ENCODE peak calls at places on chromosomes 12 and 14, in seven cellular contexts. O, A, J, Q, G, R and K are unnamed samples.

GRCh38 chr12:1907652-1908611 is 10.5 kb downstream of the CACNA2D4 start:
- DNase-seq in O (peak; percentile 9), A (no peak), J (peak; percentile 49), Q (peak; percentile 25), G (no peak), R (no peak), K (peak; percentile 32)

GRCh38 chr12:116319851-116320621 is 42.5 kb upstream of the MED13L start:
- DNase-seq in O (peak; percentile 81), A (no peak), J (peak; percentile 53), Q (peak; percentile 88), G (peak; percentile 71), R (peak; percentile 70), K (no peak)

GRCh38 chr14:49863483-49864262 is 11.1 kb upstream of the NEMF start:
- DNase-seq in O (no peak), A (no peak), J (no peak), Q (no peak), G (no peak), R (no peak), K (no peak)

GRCh38 chr14:23639048-23639890 is 3.1 kb downstream of the DHRS2 start:
- DNase-seq in O (no peak), A (no peak), J (no peak), Q (no peak), G (no peak), R (no peak), K (no peak)

GRCh38 chr12:71392521-71393145 is 47.0 kb upstream of the LGR5 start:
- DNase-seq in O (no peak), A (no peak), J (no peak), Q (peak; percentile 84), G (no peak), R (peak; percentile 33), K (peak; percentile 87)

GRCh38 chr12:60832300-60832699 is 1236.5 kb downstream of the SLC16A7 start:
- DNase-seq in O (no peak), A (no peak), J (no peak), Q (no peak), G (no peak), R (no peak), K (no peak)

GRCh38 chr12:56530390-56531055 is 8.9 kb downstream of the RBMS2 start:
- DNase-seq in O (no peak), A (no peak), J (no peak), Q (no peak), G (no peak), R (no peak), K (no peak)

GRCh38 chr14:92987148-92987570 is 64.2 kb downstream of the CHGA start:
- DNase-seq in O (no peak), A (peak; percentile 55), J (no peak), Q (no peak), G (no peak), R (no peak), K (no peak)

GRCh38 chr12:54980341-54980740 is 4.2 kb downstream of the TESPA1 start:
- DNase-seq in O (no peak), A (no peak), J (no peak), Q (no peak), G (no peak), R (no peak), K (no peak)

GRCh38 chr14:52080817-52081755 is 12.2 kb upstream of the NID2 start:
- DNase-seq in O (peak; percentile 25), A (no peak), J (no peak), Q (peak; percentile 96), G (no peak), R (no peak), K (no peak)

GRCh38 chr12:118055144-118055557 is 5.8 kb downstream of the WSB2 start:
- DNase-seq in O (no peak), A (peak; percentile 80), J (peak; percentile 54), Q (peak; percentile 78), G (no peak), R (no peak), K (peak; percentile 81)

GRCh38 chr12:115916910-115917668 is 360.4 kb downstream of the MED13L start:
- DNase-seq in O (peak; percentile 56), A (peak; percentile 91), J (peak; percentile 82), Q (peak; percentile 83), G (peak; percentile 54), R (peak; percentile 74), K (peak; percentile 27)

GRCh38 chr12:41055875-41056577 is 132.1 kb upstream of the PDZRN4 start:
- DNase-seq in O (no peak), A (no peak), J (no peak), Q (peak; percentile 15), G (no peak), R (no peak), K (no peak)

GRCh38 chr14:54920052-54920451 is 17.4 kb upstream of the GCH1 start:
- DNase-seq in O (no peak), A (no peak), J (no peak), Q (no peak), G (no peak), R (no peak), K (no peak)

GRCh38 chr12:12890815-12891645 is at the start of gene GPRC5A:
- DNase-seq in O (peak; percentile 94), A (peak; percentile 79), J (peak; percentile 92), Q (peak; percentile 97), G (peak; percentile 83), R (peak; percentile 81), K (peak; percentile 43)

GRCh38 chr14:64947710-64948611 is 5.4 kb upstream of the GPX2 start:
- DNase-seq in O (no peak), A (peak; percentile 51), J (no peak), Q (no peak), G (peak; percentile 66), R (no peak), K (no peak)

DNA sequence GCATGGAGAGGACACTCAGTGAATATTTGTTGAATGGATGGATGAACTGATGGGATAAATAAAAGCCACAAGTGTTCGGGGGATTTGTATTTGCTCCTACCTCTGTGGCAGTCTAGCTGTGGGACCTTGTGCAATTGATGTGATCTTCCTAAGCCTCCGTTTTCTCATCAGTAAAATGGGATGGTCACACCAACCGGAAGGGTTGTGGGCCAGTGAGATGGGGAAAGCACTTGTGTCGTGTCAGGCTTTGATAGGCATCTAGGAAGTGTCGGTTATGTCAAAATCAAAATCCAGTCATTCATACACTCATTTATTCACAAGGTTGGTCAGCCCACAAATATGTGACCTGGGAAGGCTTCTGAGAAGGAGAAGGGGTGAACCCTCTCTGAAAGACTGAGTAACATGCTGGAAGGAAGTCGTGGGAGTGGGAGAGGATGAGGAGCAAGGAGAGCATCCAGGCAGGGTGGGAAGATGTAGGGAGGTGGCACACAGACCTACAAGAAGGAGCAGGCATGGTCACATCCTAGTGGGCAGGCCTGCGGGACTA is 7.8 kb upstream of the SERPINA9 start:
- DNase-seq in O (no peak), A (no peak), J (no peak), Q (no peak), G (no peak), R (no peak), K (no peak)
- H3K27ac ChIP-seq in O (no peak overlapping the region), A (no peak overlapping the region), J (no peak overlapping the region), Q (no peak overlapping the region), G (no peak overlapping the region), R (no peak overlapping the region), K (no peak overlapping the region)

GRCh38 chr12:11576104-11576503 is 73.4 kb upstream of the ETV6 start:
- DNase-seq in O (no peak), A (no peak), J (no peak), Q (peak; percentile 51), G (no peak), R (no peak), K (peak; percentile 35)

GRCh38 chr12:11580125-11580751 is 69.2 kb upstream of the ETV6 start:
- DNase-seq in O (peak; percentile 28), A (no peak), J (no peak), Q (peak; percentile 96), G (no peak), R (peak; percentile 73), K (peak; percentile 89)

GRCh38 chr12:11581179-11581755 is 68.2 kb upstream of the ETV6 start:
- DNase-seq in O (peak; percentile 43), A (no peak), J (peak; percentile 75), Q (peak; percentile 75), G (peak; percentile 60), R (peak; percentile 75), K (peak; percentile 90)

GRCh38 chr12:11578461-11578993 is 70.9 kb upstream of the ETV6 start:
- DNase-seq in O (no peak), A (no peak), J (no peak), Q (no peak), G (no peak), R (no peak), K (no peak)

DNA sequence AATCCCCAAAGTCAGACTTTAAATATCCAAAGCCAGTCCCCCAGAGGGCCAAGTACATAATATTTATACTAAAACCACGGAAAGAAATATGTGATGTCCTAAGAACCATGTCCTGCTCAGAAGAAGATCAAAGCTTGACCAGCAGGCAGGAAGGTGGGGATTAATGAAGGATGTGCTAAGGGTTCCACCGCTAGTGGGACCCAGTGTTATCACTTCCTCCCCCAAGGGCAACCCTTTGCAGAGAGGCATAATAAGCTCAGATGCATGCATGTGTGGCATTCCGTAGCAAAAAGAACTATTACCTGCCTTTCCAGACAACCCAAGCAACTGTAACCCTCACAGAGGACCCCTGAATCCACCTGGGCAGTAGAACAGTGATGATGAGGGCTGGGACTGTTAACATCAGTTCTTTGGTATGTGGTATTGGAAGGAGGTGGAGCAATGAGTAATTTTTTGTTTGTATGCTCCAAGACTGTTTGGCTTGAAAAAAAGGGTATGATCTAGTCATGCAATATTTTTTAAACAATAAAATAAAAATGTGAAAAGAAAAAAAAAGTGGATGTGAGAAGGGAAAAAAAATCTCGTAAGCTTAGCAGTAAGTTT is 71.7 kb upstream of the ETV6 start:
- DNase-seq in O (no peak), A (no peak), J (no peak), Q (peak; percentile 64), G (no peak), R (no peak), K (no peak)
- TF ChIP-seq CTCF in O (no peak), A (no peak), J (no peak), Q (no peak), G (no peak), R (no peak), K (no peak)

GRCh38 chr12:113374823-113375428 is 16.5 kb downstream of the PLBD2 start:
- DNase-seq in O (no peak), A (no peak), J (no peak), Q (no peak), G (no peak), R (no peak), K (no peak)
- H3K27ac ChIP-seq in O (no peak overlapping the region), A (no peak overlapping the region), J (no peak overlapping the region), Q (no peak overlapping the region), G (no peak overlapping the region), R (no peak overlapping the region), K (no peak overlapping the region)

DNA sequence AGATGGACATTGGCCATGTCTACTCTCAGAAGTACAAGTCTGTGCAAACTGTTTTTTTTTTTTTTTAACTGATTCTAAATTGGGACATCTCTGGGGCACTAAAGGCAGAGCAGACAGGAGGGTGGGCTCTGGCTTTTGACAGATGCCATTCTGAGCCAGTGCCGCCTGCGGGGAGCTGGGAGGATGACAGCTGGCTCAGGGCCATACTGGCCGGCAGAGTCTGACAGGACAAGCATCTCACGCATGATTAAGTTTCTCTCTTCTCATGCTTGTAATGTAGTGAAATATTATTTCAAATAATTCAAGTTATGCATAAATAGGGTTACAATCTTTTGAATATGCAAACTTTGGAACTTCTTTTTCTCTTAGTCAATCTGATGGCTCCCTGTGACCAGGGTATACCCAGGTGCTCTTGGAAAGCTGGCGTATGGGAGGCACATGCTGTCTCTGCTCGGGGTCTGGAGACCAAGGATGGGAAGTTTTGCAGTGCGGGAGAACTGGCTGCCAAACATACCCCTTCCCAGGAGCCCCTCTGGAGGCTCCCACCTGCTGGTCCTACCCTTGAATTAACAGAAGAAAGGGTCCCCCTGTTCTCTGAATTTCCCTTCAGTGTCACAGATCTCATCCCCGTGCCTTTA is 7.6 kb downstream of the CDCA4 start:
- DNase-seq in O (no peak), A (peak; percentile 35), J (no peak), Q (no peak), G (peak; percentile 58), R (no peak), K (peak; percentile 51)
- TF ChIP-seq CTCF in O (no peak), A (no peak), J (no peak), Q (no peak), G (peak; percentile 34), R (no peak), K (no peak)

GRCh38 chr12:132065203-132065602 is 78.9 kb downstream of the DDX51 start:
- DNase-seq in O (no peak), A (peak; percentile 71), J (no peak), Q (no peak), G (no peak), R (no peak), K (no peak)
- H3K27ac ChIP-seq in O (no peak overlapping the region), A (peak overlapping the region; percentile 46), J (no peak overlapping the region), Q (no peak overlapping the region), G (no peak overlapping the region), R (no peak overlapping the region), K (no peak overlapping the region)